ENCODE peak calls at places on chromosomes 5 and 9, in nine cellular contexts. K is cardiac muscle cell, E is GM12864, H is fibroblast of mammary gland, U is lower leg skin, F is brain microvascular endothelial cell, S is BJ, I is Panc1, A is fibroblast of lung. C is an unnamed sample.

GRCh38 chr9:126719677-126720435 is 85.0 kb upstream of the ZBTB43 start:
- DNase-seq in K (peak), E (no peak), H (no peak), U (peak), F (peak), S (no peak), I (no peak), A (peak), C (no peak)

GRCh38 chr5:463952-464351 is 21.0 kb downstream of the EXOC3 start:
- DNase-seq in K (no peak), E (no peak), H (no peak), U (peak), F (no peak), S (no peak), I (no peak), A (no peak), C (no peak)

GRCh38 chr9:19914044-19914443 is 125.2 kb upstream of the SLC24A2 start:
- DNase-seq in K (no peak), E (no peak), H (no peak), U (no peak), F (no peak), S (no peak), I (no peak), A (no peak), C (no peak)

GRCh38 chr9:121009657-121010056 is 40.4 kb downstream of the C5 start:
- DNase-seq in K (no peak), E (no peak), H (no peak), U (no peak), F (no peak), S (no peak), I (no peak), A (no peak), C (no peak)

GRCh38 chr5:6713274-6714181 is at the start of gene TENT4A:
- DNase-seq in K (peak), E (no peak), H (no peak), U (peak), F (no peak), S (no peak), I (no peak), A (peak), C (no peak)

GRCh38 chr5:159133041-159133741 is 33.5 kb upstream of the EBF1 start:
- DNase-seq in K (peak), E (peak), H (peak), U (peak), F (peak), S (no peak), I (peak), A (peak), C (peak)

GRCh38 chr5:56460681-56461191 is 227.6 kb upstream of the ANKRD55 start:
- DNase-seq in K (peak), E (no peak), H (no peak), U (no peak), F (no peak), S (no peak), I (no peak), A (peak), C (no peak)

GRCh38 chr5:75886706-75887105 is 169.5 kb upstream of the POC5 start:
- DNase-seq in K (no peak), E (no peak), H (peak), U (no peak), F (no peak), S (no peak), I (no peak), A (no peak), C (no peak)

GRCh38 chr5:56649569-56649968 is 165.8 kb upstream of the MAP3K1 start:
- DNase-seq in K (peak), E (no peak), H (peak), U (no peak), F (no peak), S (no peak), I (no peak), A (no peak), C (no peak)

GRCh38 chr9:17394868-17395488 is 183.9 kb upstream of the SH3GL2 start:
- DNase-seq in K (no peak), E (no peak), H (no peak), U (no peak), F (no peak), S (no peak), I (no peak), A (no peak), C (no peak)

GRCh38 chr9:73179594-73179993 is 27.9 kb downstream of the ANXA1 start:
- DNase-seq in K (no peak), E (no peak), H (peak), U (no peak), F (no peak), S (peak), I (no peak), A (peak), C (no peak)

GRCh38 chr5:78689893-78690592 is 41.5 kb upstream of the LHFPL2 start:
- DNase-seq in K (no peak), E (no peak), H (no peak), U (no peak), F (no peak), S (no peak), I (no peak), A (no peak), C (no peak)

GRCh38 chr9:6270896-6271295 is 55.3 kb downstream of the IL33 start:
- DNase-seq in K (peak), E (no peak), H (no peak), U (no peak), F (no peak), S (no peak), I (no peak), A (no peak), C (no peak)

GRCh38 chr9:124780757-124781151 is 3.8 kb downstream of the OLFML2A start:
- DNase-seq in K (no peak), E (no peak), H (no peak), U (peak), F (no peak), S (no peak), I (no peak), A (no peak), C (no peak)

GRCh38 chr9:2837915-2838314 is 6.0 kb downstream of the PUM3 start:
- DNase-seq in K (peak), E (no peak), H (peak), U (no peak), F (no peak), S (no peak), I (no peak), A (no peak), C (no peak)

GRCh38 chr9:2053883-2054845 is 39.0 kb downstream of the SMARCA2 start:
- DNase-seq in K (peak), E (peak), H (peak), U (no peak), F (no peak), S (peak), I (no peak), A (peak), C (peak)

GRCh38 chr9:72734631-72735030 is 213.2 kb downstream of the TMC1 start:
- DNase-seq in K (peak), E (no peak), H (peak), U (no peak), F (no peak), S (no peak), I (no peak), A (no peak), C (no peak)

GRCh38 chr5:143062379-143062778 is 292.2 kb downstream of the ARHGAP26 start:
- DNase-seq in K (no peak), E (no peak), H (no peak), U (no peak), F (no peak), S (no peak), I (no peak), A (no peak), C (no peak)

GRCh38 chr9:104078596-104078995 is 15.5 kb upstream of the SMC2 start:
- DNase-seq in K (no peak), E (no peak), H (no peak), U (no peak), F (no peak), S (no peak), I (no peak), A (no peak), C (no peak)

GRCh38 chr5:150642567-150642927 is 2.1 kb downstream of the SYNPO start:
- DNase-seq in K (peak), E (no peak), H (peak), U (peak), F (peak), S (peak), I (no peak), A (peak), C (peak)

DNA sequence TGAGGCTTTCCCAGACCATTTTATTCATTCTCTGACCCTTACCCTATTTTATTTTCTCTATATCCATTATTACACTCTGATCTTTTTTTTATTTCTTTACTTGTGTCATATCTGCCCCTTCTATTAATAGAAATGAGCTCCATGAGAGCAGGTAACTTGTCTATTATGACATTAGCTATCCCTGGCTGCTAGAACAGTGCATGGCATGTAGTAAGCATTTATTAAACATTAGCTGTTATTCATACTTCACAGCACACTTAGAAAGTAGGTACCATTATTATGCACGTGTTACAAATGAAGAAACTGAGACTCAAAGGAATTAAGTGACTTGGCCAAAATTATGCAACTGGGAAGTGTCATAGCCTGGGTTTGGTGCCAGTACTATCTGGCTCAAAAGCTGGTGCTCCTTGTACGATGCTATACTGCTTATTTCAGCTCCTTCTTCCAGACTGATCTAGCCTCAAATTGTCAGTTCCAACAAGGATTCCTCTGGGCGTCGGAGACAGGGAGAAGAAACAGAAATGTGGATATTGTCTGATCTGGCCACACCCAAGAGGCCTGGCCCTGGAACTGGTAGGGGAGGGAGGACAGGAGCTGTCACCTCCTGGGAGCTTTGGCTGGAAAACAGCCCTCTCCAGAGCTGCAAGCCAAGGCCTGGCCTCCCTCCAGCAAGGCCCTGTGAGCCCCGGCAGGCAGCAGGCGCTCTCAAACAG is 10.8 kb upstream of the NIPAL4 start:
- DNase-seq in K (peak), E (no peak), H (peak), U (peak), F (no peak), S (no peak), I (no peak), A (no peak), C (no peak)
- H3K4me3 ChIP-seq in K (no peak), E (no peak), H (no peak), U (no peak), F (no peak), S (no peak), I (no peak), A (no peak), C (no peak)

DNA sequence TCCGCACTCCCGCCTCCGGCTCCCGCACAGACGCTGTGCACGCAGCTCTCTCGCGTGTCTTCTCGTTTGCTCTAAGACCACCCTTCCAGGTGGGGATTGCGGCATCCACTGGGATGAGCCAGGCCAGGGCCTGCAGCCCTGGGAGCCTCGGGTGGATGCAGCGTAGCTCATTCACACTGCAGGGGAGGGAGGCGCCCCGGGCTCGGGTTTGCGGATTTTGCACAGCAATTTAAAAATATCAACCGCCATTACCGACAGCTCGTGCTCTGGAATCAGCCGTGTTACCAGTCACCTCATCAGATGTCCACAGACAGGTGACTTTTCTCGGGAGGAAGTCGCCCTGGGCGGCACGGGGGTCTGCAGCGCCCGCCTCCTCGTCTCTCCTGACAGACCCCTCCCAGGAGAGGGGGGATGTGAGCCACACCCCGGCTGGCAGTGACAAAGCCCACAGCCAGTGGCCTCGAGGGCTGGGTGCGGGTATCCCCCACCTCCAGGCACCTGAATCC is 20.8 kb upstream of the SLC6A3 start:
- DNase-seq in K (no peak), E (no peak), H (no peak), U (no peak), F (no peak), S (no peak), I (no peak), A (no peak), C (no peak)
- H3K4me3 ChIP-seq in K (no peak), E (no peak), H (no peak), U (no peak), F (no peak), S (no peak), I (no peak), A (no peak), C (no peak)

GRCh38 chr9:130837002-130837511 is 2.0 kb downstream of the ABL1 start:
- DNase-seq in K (peak), E (no peak), H (peak), U (no peak), F (no peak), S (no peak), I (no peak), A (peak), C (no peak)

GRCh38 chr9:130834371-130835311 is at the start of gene ABL1:
- DNase-seq in K (peak), E (peak), H (peak), U (peak), F (peak), S (no peak), I (peak), A (peak), C (no peak)

GRCh38 chr9:130839237-130840111 is 4.4 kb downstream of the ABL1 start:
- DNase-seq in K (no peak), E (no peak), H (no peak), U (no peak), F (no peak), S (no peak), I (no peak), A (no peak), C (no peak)

GRCh38 chr9:130835441-130836298 is 616 bp downstream of the ABL1 start:
- DNase-seq in K (peak), E (no peak), H (peak), U (no peak), F (no peak), S (no peak), I (no peak), A (peak), C (no peak)

DNA sequence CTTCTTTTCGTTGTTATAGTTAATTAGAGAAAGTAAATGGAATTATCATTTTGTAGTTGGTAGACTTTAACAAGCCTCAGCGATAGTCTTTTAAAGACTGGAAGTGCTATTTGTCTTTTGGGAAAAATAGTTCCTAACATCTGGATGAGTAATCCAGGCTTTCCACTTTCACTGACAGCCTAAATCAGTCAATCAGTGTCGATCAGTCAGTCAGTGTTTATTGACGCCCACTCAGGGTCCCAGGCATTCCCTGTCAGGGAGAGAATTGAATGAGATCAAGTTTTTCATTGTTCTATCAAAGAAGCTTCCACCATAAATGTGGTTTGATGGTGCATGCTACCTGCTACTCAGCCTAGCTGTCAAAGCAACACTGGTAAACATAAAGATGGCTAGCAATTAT is 2.6 kb downstream of the ABL1 start:
- DNase-seq in K (no peak), E (no peak), H (no peak), U (no peak), F (no peak), S (no peak), I (no peak), A (no peak), C (no peak)
- H3K4me3 ChIP-seq in K (peak), E (no peak), H (peak), U (no peak), F (peak), S (peak), I (peak), A (peak), C (peak)

DNA sequence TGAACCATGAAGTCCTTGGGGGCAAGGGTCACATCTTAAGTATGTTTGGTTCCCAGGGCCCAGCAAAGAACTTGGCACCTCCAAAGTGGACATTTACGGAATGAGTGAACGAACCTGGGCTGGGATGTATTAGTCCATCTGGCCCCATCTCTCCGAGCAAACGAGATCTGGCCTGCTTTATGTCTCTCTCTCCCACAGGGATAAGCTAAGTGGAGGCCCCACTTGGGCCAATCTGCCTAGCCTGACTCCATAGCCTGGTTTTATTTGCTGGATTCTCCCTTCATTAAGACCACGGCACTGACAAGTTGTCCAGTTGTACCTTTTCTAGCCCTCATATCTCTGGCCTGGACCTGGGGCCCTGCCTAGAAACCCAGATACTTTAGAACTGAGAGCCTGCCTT is 2.1 kb downstream of the TTLL11 start:
- DNase-seq in K (no peak), E (no peak), H (no peak), U (peak), F (no peak), S (no peak), I (no peak), A (no peak), C (no peak)
- H3K4me3 ChIP-seq in K (no peak), E (no peak), H (no peak), U (no peak), F (no peak), S (no peak), I (no peak), A (no peak), C (no peak)

GRCh38 chr5:113061851-113062631 is 85.4 kb downstream of the DCP2 start:
- DNase-seq in K (peak), E (no peak), H (peak), U (no peak), F (peak), S (peak), I (no peak), A (peak), C (peak)
- H3K4me3 ChIP-seq in K (no peak), E (no peak), H (no peak), U (no peak), F (no peak), S (no peak), I (no peak), A (no peak), C (no peak)

GRCh38 chr5:52684056-52684455 is 103.7 kb upstream of the ITGA1 start:
- DNase-seq in K (no peak), E (no peak), H (no peak), U (no peak), F (no peak), S (no peak), I (no peak), A (peak), C (no peak)
- H3K4me3 ChIP-seq in K (no peak), E (no peak), H (no peak), U (no peak), F (no peak), S (no peak), I (no peak), A (no peak), C (no peak)

DNA sequence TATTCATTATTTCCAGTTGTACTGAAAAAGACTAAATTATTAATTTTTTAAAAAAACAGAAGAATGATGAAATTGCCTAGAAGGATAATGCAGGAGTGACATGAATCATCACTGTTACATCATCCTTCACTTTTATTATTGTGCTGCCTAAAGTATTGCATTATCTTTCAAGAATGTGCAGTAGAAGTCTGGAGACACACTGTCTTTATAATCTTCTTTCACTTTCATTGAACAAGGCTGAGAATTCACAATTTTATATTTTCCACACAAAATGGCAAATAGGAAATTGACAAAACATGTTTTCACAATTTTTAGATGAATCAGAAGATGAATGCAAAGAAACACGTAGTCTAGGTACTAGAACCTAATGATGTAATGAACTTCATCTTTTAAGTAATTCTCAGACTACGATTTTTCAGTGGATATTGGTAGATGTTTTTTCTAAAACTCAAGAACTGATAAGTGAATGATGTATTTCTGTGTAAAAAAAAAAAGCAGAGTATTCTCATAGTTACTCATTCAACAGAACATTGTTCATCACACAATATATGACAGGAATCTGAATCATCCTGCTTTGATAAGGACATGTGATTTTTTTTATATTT is 131.5 kb upstream of the GRHPR start:
- DNase-seq in K (peak), E (no peak), H (peak), U (no peak), F (peak), S (peak), I (peak), A (peak), C (peak)
- H3K4me3 ChIP-seq in K (no peak), E (no peak), H (peak), U (no peak), F (peak), S (no peak), I (no peak), A (no peak), C (peak)

DNA sequence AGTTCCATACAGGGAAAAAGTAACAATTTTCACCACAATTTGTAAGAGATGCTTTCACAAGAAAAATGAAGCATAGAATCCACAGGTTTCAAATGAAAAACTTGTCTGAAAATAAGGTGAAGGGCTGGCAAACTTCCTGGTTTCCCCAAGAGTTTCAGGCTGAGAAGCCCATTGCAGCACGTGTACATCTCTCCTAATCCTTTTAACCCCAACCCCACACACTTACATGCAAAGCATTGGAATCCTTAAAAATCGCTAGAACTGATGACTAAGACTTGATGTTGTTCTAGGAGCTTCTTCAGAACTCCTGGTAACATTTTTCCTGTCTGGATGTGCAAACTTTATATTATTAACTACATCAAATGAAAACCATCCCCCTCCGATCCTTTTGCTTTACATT is 317.8 kb upstream of the RGMB start:
- DNase-seq in K (peak), E (no peak), H (peak), U (no peak), F (peak), S (no peak), I (no peak), A (peak), C (no peak)
- H3K4me3 ChIP-seq in K (no peak), E (no peak), H (no peak), U (no peak), F (no peak), S (no peak), I (no peak), A (no peak), C (no peak)

GRCh38 chr5:157541452-157542118 is 34.0 kb downstream of the ADAM19 start:
- DNase-seq in K (no peak), E (no peak), H (peak), U (peak), F (no peak), S (no peak), I (no peak), A (no peak), C (no peak)
- H3K4me3 ChIP-seq in K (no peak), E (peak), H (peak), U (no peak), F (peak), S (no peak), I (no peak), A (no peak), C (no peak)

GRCh38 chr5:43123887-43124286 is 3.2 kb downstream of the ZNF131 start:
- DNase-seq in K (no peak), E (no peak), H (no peak), U (no peak), F (no peak), S (no peak), I (no peak), A (no peak), C (no peak)
- H3K4me3 ChIP-seq in K (no peak), E (no peak), H (no peak), U (no peak), F (no peak), S (no peak), I (peak), A (no peak), C (no peak)

C was measured in AG09309.